ENCODE peak calls at places on chromosomes 11 and 22, in six cellular contexts. P is left lung, O is AG04450, Y is HL-60, T is cardiac muscle cell, N is stomach. G is an unnamed sample.

GRCh38 chr11:116192509-116193206 is 580.1 kb downstream of the BUD13 start:
- DNase-seq in T (no peak), Y (no peak), N (no peak), P (no peak), O (no peak), G (no peak)

GRCh38 chr11:134578807-134579708 is 167.0 kb upstream of the B3GAT1 start:
- DNase-seq in P (no peak), Y (no peak), T (no peak), N (no peak), O (no peak), G (no peak)

GRCh38 chr11:17471501-17471900 is 5.1 kb downstream of the ABCC8 start:
- DNase-seq in O (no peak), P (no peak), N (no peak), Y (no peak), T (no peak), G (no peak)

GRCh38 chr22:40641269-40641668 is 4.8 kb upstream of the MRTFA start:
- DNase-seq in O (no peak), P (no peak), Y (no peak), T (no peak), N (no peak), G (no peak)

GRCh38 chr11:100712618-100713017 is 25.5 kb downstream of the ARHGAP42 start:
- DNase-seq in T (no peak), O (no peak), Y (no peak), P (no peak), N (no peak), G (no peak)

GRCh38 chr11:84524422-84525051 is 1102.6 kb downstream of the DLG2 start:
- DNase-seq in P (no peak), O (no peak), T (peak; percentile 55), N (no peak), Y (no peak), G (no peak)

GRCh38 chr22:25902402-25902801 is 160.4 kb downstream of the MYO18B start:
- DNase-seq in T (no peak), Y (no peak), O (no peak), N (no peak), P (no peak), G (no peak)

GRCh38 chr11:79482800-79483199 is 42.0 kb upstream of the TENM4 start:
- DNase-seq in N (no peak), P (no peak), Y (peak; percentile 11), O (no peak), T (no peak), G (no peak)

GRCh38 chr22:30422481-30423295 is 2.9 kb upstream of the MTFP1 start:
- DNase-seq in N (peak; percentile 82), O (peak; percentile 73), P (no peak), T (peak; percentile 84), Y (peak; percentile 46), G (peak; percentile 28)

GRCh38 chr22:42344391-42344861 is 74.0 kb upstream of the TCF20 start:
- DNase-seq in N (peak; percentile 61), O (no peak), Y (no peak), T (peak; percentile 46), P (no peak), G (peak; percentile 53)

GRCh38 chr11:121741954-121742361 is 289.2 kb upstream of the SORL1-AS1 start:
- DNase-seq in Y (no peak), N (no peak), O (no peak), T (peak; percentile 97), P (no peak), G (peak; percentile 79)

GRCh38 chr22:43011079-43011478 is 3.9 kb downstream of the PACSIN2 start:
- DNase-seq in N (peak; percentile 57), O (no peak), Y (no peak), T (no peak), P (no peak), G (no peak)

GRCh38 chr11:116828632-116829524 is 829 bp upstream of the APOC3 start:
- DNase-seq in O (no peak), P (no peak), T (no peak), N (no peak), Y (no peak), G (no peak)

GRCh38 chr22:27504360-27504759 is 297.2 kb downstream of the MN1 start:
- DNase-seq in Y (no peak), O (no peak), P (no peak), N (no peak), T (no peak), G (no peak)

GRCh38 chr11:120660024-120660565 is 148.5 kb downstream of the GRIK4 start:
- DNase-seq in Y (peak; percentile 0), N (peak; percentile 29), O (no peak), T (peak; percentile 38), P (no peak), G (no peak)

GRCh38 chr22:39094717-39095389 is 2.2 kb upstream of the APOBEC3H start:
- DNase-seq in O (no peak), N (no peak), P (peak; percentile 9), T (no peak), Y (no peak), G (no peak)

GRCh38 chr22:39097098-39098020 is at the start of gene APOBEC3H:
- DNase-seq in N (no peak), P (peak; percentile 13), Y (no peak), O (no peak), T (peak; percentile 6), G (no peak)

GRCh38 chr22:39098576-39098975 is 1.5 kb downstream of the APOBEC3H start:
- DNase-seq in T (no peak), Y (no peak), O (no peak), N (no peak), P (no peak), G (no peak)

GRCh38 chr22:39098026-39098425 is 982 bp downstream of the APOBEC3H start:
- DNase-seq in Y (no peak), N (no peak), T (no peak), O (no peak), P (no peak), G (no peak)

GRCh38 chr22:39095971-39096370 is 1.1 kb upstream of the APOBEC3H start:
- DNase-seq in Y (no peak), O (no peak), P (peak; percentile 16), T (no peak), N (no peak), G (no peak)
- H3K27ac ChIP-seq in Y (no peak overlapping the region), O (no peak overlapping the region), P (no peak overlapping the region), T (no peak overlapping the region), N (no peak overlapping the region), G (no peak overlapping the region)

GRCh38 chr11:69277074-69277809 is 16.7 kb upstream of the MYEOV start:
- DNase-seq in T (no peak), N (no peak), Y (no peak), O (no peak), P (no peak), G (no peak)
- H3K27me3 ChIP-seq in T (no peaks in the 10 kb centered on the region), N (no peaks in the 10 kb centered on the region), Y (no peaks in the 10 kb centered on the region), O (peaks cover 28% of the 10 kb centered on the region), P (no peaks in the 10 kb centered on the region), G (no peaks in the 10 kb centered on the region)

GRCh38 chr22:35368386-35368785 is 12.5 kb upstream of the HMOX1 start:
- DNase-seq in P (peak; percentile 72), Y (no peak), O (no peak), N (no peak), T (no peak), G (no peak)

GRCh38 chr22:35367331-35367886 is 13.5 kb upstream of the HMOX1 start:
- DNase-seq in P (no peak), T (no peak), N (no peak), O (no peak), Y (no peak), G (no peak)

GRCh38 chr22:35375031-35375430 is 5.9 kb upstream of the HMOX1 start:
- DNase-seq in P (no peak), Y (no peak), T (peak; percentile 57), O (no peak), N (no peak), G (no peak)

DNA sequence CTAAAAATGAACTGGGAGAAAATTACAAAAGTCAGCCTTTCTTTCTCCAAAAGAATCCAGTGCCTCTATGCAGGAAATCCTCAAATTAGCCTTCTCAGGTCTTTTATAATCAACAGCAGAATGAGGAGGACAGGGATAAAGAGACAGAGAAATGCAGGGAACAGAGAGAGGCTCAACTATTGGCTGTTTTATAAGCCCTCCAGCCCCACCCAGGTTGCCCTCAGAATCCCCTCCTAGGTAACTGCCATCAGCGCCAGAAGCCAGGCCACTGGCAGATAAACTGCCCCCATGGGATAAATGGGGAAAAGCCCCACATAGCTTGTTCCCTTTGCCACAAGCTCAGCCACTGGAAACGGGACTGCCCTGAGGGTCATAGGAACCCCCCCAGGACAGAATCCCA is 10.9 kb upstream of the HMOX1 start:
- DNase-seq in T (no peak), O (no peak), Y (no peak), N (no peak), P (no peak), G (no peak)
- H3K27ac ChIP-seq in T (no peak overlapping the region), O (no peak overlapping the region), Y (no peak overlapping the region), N (no peak overlapping the region), P (no peak overlapping the region), G (no peak overlapping the region)

GRCh38 chr11:77381749-77382693 is 80.5 kb upstream of the GDPD4 start:
- DNase-seq in T (peak; percentile 52), N (no peak), P (no peak), Y (no peak), O (peak; percentile 49), G (no peak)
- H3K27me3 ChIP-seq in T (no peaks in the 10 kb centered on the region), N (no peaks in the 10 kb centered on the region), P (no peaks in the 10 kb centered on the region), Y (no peaks in the 10 kb centered on the region), O (no peaks in the 10 kb centered on the region), G (no peaks in the 10 kb centered on the region)

GRCh38 chr11:405976-406795 is 8.6 kb downstream of the SIGIRR start:
- DNase-seq in P (peak; percentile 74), T (no peak), O (no peak), Y (no peak), N (no peak), G (no peak)
- H3K27ac ChIP-seq in P (no peak overlapping the region), T (no peak overlapping the region), O (no peak overlapping the region), Y (peak overlapping the region; percentile 65), N (peak overlapping the region; percentile 71), G (peak overlapping the region; percentile 88)

GRCh38 chr22:45007946-45008852 is 1.6 kb downstream of the PHF21B start:
- DNase-seq in O (no peak), T (peak; percentile 12), Y (no peak), P (peak; percentile 78), N (no peak), G (no peak)

GRCh38 chr22:45008853-45009751 is 703 bp downstream of the PHF21B start:
- DNase-seq in N (no peak), O (no peak), Y (no peak), P (peak; percentile 67), T (peak; percentile 21), G (no peak)

GRCh38 chr22:45006873-45007246 is 2.9 kb downstream of the PHF21B start:
- DNase-seq in P (no peak), O (no peak), N (no peak), T (no peak), Y (no peak), G (peak; percentile 25)

GRCh38 chr22:45007247-45007945 is 2.4 kb downstream of the PHF21B start:
- DNase-seq in T (peak; percentile 33), Y (no peak), N (no peak), O (no peak), P (peak; percentile 70), G (no peak)

GRCh38 chr22:45006101-45006872 is 3.5 kb downstream of the PHF21B start:
- DNase-seq in P (no peak), O (no peak), T (peak; percentile 2), Y (no peak), N (no peak), G (no peak)
- H3K27me3 ChIP-seq in P (peaks cover 59% of the 10 kb centered on the region), O (peaks cover 57% of the 10 kb centered on the region), T (no peaks in the 10 kb centered on the region), Y (peaks cover 46% of the 10 kb centered on the region), N (peaks cover 54% of the 10 kb centered on the region), G (peaks cover 88% of the 10 kb centered on the region)

GRCh38 chr22:20239063-20239950 is 28.8 kb downstream of the RTN4R start:
- DNase-seq in P (no peak), O (no peak), Y (no peak), T (peak; percentile 32), N (no peak), G (peak; percentile 52)
- H3K27ac ChIP-seq in P (no peak overlapping the region), O (no peak overlapping the region), Y (no peak overlapping the region), T (no peak overlapping the region), N (peak overlapping the region; percentile 3), G (peak overlapping the region; percentile 82)

G was measured in left ventricle myocardium inferior.